ENCODE peak calls at places on chromosome 11, in ten cellular contexts. M is SJSA1, L is iPS DF 6.9, S is SK-N-SH, P is prostate gland, Y is stomach, Q is PC-3, O is neuronal stem cell, H is cardiac muscle cell, F is pancreas. G is an unnamed sample.
A peak's percentile ranks its signal among the peaks of the same experiment; 100 is the strongest.

GRCh38 chr11:111730871-111731591 is 35.2 kb downstream of the PPP2R1B start:
- DNase-seq in M (no peak), L (no peak), S (peak; percentile 49), P (peak; percentile 58), Y (peak; percentile 76), Q (peak; percentile 89), O (no peak), H (no peak), F (peak; percentile 69), G (no peak)

GRCh38 chr11:94020777-94021615 is at the start of gene HEPHL1:
- DNase-seq in M (no peak), L (peak; percentile 31), S (no peak), P (no peak), Y (no peak), Q (peak; percentile 94), O (no peak), H (no peak), F (no peak), G (no peak)

GRCh38 chr11:127281534-127281933 is 281.0 kb upstream of the KIRREL3 start:
- DNase-seq in M (no peak), L (no peak), S (no peak), P (no peak), Y (no peak), Q (no peak), O (no peak), H (no peak), F (no peak), G (no peak)

GRCh38 chr11:66130978-66131377 is 60.9 kb downstream of the PACS1 start:
- DNase-seq in M (no peak), L (no peak), S (no peak), P (no peak), Y (no peak), Q (no peak), O (no peak), H (no peak), F (no peak), G (no peak)

GRCh38 chr11:131389582-131389981 is 19.2 kb downstream of the NTM start:
- DNase-seq in M (no peak), L (no peak), S (no peak), P (no peak), Y (no peak), Q (no peak), O (no peak), H (no peak), F (no peak), G (no peak)

GRCh38 chr11:78667462-78667861 is 92.8 kb upstream of the NARS2 start:
- DNase-seq in M (no peak), L (no peak), S (no peak), P (no peak), Y (no peak), Q (no peak), O (no peak), H (no peak), F (no peak), G (no peak)

GRCh38 chr11:126948563-126948962 is 52.0 kb downstream of the KIRREL3 start:
- DNase-seq in M (no peak), L (no peak), S (no peak), P (no peak), Y (no peak), Q (no peak), O (no peak), H (no peak), F (no peak), G (no peak)

GRCh38 chr11:126257764-126258163 is 10.9 kb downstream of the SRPRA start:
- DNase-seq in M (no peak), L (no peak), S (no peak), P (no peak), Y (no peak), Q (no peak), O (no peak), H (no peak), F (no peak), G (no peak)

GRCh38 chr11:134584001-134584561 is 172.0 kb upstream of the B3GAT1 start:
- DNase-seq in M (no peak), L (no peak), S (peak; percentile 74), P (no peak), Y (no peak), Q (no peak), O (no peak), H (no peak), F (no peak), G (peak; percentile 49)

GRCh38 chr11:134584706-134585445 is 172.8 kb upstream of the B3GAT1 start:
- DNase-seq in M (no peak), L (no peak), S (no peak), P (no peak), Y (no peak), Q (no peak), O (no peak), H (no peak), F (no peak), G (peak; percentile 79)

GRCh38 chr11:134586726-134587125 is 174.7 kb upstream of the B3GAT1 start:
- DNase-seq in M (no peak), L (no peak), S (no peak), P (no peak), Y (no peak), Q (no peak), O (no peak), H (no peak), F (no peak), G (peak; percentile 77)

GRCh38 chr11:134587345-134587744 is 175.3 kb upstream of the B3GAT1 start:
- DNase-seq in M (no peak), L (no peak), S (no peak), P (no peak), Y (no peak), Q (no peak), O (no peak), H (no peak), F (no peak), G (peak; percentile 81)

DNA sequence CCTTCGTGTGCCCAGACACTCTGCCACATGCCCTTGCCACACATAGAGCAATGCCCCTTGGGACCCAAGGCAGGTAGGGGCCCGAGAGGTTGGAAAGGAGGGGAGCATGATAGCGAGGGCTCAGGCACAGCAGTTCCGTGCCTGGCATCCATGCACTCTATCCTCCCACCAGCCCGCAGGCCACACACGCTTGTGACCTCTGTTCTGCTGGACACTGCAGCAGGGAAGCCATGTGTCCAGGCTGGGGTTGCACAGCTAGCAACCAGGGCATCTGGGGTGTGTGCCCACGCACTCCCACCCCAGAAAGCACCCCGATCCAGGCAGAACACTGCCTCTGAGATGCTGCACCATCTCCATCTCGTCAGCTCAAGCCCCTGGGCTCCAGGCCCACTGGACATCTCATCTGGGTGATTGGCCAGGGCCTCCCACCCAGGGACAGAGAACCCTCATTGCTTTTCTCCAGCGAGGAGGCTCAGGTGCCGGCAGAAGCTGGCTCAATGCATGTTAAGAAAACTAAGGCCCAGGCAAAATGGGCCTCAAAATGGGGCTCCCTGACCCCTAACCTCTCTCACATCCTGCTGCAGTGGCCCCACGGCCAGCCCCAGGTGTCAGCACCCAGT is 173.7 kb upstream of the B3GAT1 start:
- DNase-seq in M (no peak), L (no peak), S (no peak), P (no peak), Y (no peak), Q (no peak), O (no peak), H (no peak), F (no peak), G (peak; percentile 67)
- H3K27me3 ChIP-seq in M (no peaks in the 10 kb centered on the region), L (no peaks in the 10 kb centered on the region), S (no peaks in the 10 kb centered on the region), P (no peaks in the 10 kb centered on the region), Y (peaks cover 26% of the 10 kb centered on the region), Q (peaks cover 19% of the 10 kb centered on the region), O (no peaks in the 10 kb centered on the region), H (peaks cover 27% of the 10 kb centered on the region), F (no peaks in the 10 kb centered on the region), G (no peaks in the 10 kb centered on the region)

DNA sequence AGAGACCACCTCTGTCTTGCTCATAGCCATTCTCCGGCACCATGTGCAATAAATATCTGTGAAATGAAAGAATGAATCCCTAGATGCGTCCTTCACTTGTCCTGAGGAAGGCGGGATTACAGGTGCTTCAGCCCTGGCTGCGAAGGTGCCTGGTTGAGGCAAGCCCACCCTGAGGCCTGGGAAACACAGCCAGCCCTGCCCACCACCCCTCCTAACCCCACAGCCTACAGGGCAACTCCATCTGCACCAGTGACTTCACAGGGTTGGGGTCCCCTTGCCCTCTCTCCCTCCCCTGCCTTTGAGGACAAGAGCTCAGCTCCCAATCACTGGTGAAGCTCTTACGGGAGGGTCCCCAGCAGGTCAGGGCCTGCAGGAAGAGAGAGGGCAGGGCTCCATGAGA is 17.5 kb upstream of the SCGB1A1 start:
- DNase-seq in M (no peak), L (no peak), S (no peak), P (no peak), Y (no peak), Q (no peak), O (no peak), H (no peak), F (peak; percentile 23), G (no peak)
- H3K4me3 ChIP-seq in M (no peak overlapping the region), L (no peak overlapping the region), S (no peak overlapping the region), P (no peak overlapping the region), Y (no peak overlapping the region), Q (no peak overlapping the region), O (peak overlapping the region; percentile 32), H (no peak overlapping the region), F (no peak overlapping the region), G (peak overlapping the region; percentile 21)

DNA sequence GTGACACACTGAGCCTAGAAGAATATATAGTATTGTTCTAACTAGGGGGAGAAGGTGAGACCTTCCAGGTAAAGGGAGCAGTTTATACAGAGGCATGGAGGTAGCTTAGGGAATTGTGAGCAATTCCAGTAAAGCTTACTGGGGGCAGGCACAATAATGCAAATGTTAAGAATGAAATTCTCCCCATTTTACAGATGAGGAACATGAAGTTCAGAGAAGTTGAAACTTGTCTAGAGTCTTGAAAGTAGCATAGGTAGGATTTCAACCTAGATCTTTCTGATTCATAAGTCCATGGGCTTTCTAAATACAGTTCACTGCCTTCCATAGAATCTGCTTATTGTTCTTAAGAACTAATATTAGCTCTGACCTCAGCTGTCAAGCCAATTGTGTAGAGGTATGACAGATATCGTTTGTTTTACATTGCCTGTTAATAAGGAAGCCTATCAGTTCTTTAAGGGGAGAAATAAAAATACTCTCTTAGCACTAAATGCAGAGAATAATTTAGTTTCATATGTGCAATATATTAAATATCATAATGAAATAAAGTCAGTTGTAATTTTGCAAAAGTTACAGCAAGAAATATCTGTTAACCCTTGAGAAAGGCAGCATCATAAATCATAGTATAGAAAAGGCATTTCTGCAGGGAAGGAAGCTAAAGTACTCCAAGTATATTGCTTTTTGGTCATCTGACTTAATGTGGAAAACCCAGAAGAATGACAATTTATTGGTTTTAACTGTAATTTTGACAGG is 181.7 kb downstream of the UVRAG start:
- DNase-seq in M (no peak), L (no peak), S (no peak), P (no peak), Y (no peak), Q (no peak), O (no peak), H (no peak), F (no peak), G (no peak)
- H3K27me3 ChIP-seq in M (no peaks in the 10 kb centered on the region), L (no peaks in the 10 kb centered on the region), S (no peaks in the 10 kb centered on the region), P (no peaks in the 10 kb centered on the region), Y (no peaks in the 10 kb centered on the region), Q (no peaks in the 10 kb centered on the region), O (no peaks in the 10 kb centered on the region), H (no peaks in the 10 kb centered on the region), F (no peaks in the 10 kb centered on the region), G (no peaks in the 10 kb centered on the region)

DNA sequence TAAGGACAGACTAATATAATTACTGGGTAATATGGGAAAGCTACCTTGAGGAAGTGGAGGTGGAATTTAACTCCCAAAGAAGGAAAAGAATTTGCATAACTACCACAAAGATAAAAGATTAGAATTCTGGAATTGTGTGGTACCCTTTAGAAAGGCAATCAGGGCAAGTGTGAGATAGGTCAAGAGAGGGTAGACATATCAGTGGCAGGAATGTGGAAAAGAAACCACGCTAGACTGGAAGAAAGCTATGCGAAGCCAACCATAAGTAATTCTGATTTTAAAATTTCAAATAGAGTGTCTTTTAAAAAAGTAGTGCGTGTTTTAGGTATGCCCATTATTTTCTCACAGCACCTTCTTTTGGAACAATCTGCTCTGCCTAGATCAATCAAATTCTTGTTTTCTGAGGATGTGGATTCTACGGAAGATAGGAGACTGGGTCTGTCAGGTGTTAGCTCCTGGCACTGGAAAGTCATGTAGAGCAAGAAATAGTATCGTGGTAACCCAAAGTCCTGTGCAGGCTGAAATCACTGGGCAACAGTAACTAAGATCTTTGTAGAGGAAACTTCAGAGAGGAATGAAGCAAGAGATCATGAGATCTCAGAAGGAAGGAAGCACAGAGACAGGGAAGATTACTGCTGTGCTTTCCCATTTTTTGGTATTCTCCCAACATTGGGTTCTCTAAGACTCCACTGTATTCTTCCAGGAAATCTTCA is 111.3 kb upstream of the MTMR2 start:
- DNase-seq in M (no peak), L (no peak), S (no peak), P (no peak), Y (no peak), Q (no peak), O (no peak), H (no peak), F (no peak), G (no peak)
- H3K4me3 ChIP-seq in M (no peak overlapping the region), L (no peak overlapping the region), S (no peak overlapping the region), P (no peak overlapping the region), Y (no peak overlapping the region), Q (no peak overlapping the region), O (no peak overlapping the region), H (no peak overlapping the region), F (no peak overlapping the region), G (no peak overlapping the region)

G was measured in vagina.